ENCODE peak calls at places on chromosome 10, in ten cellular contexts. N, C, E, K, Z, V, P, D, A and O are unnamed samples.
A peak's percentile ranks its signal among the peaks of the same experiment; 100 is the strongest.

GRCh38 chr10:105024184-105024583 is 383.1 kb downstream of the SORCS3 start:
- DNase-seq in A (no peak), D (no peak), N (no peak), P (no peak), C (no peak), K (no peak), V (no peak), Z (no peak), E (no peak), O (no peak)

GRCh38 chr10:76397210-76397881 is 965.9 kb downstream of the LRMDA start:
- DNase-seq in D (no peak), P (no peak), N (no peak), K (no peak), V (no peak), A (no peak), Z (peak; percentile 7), C (no peak), E (peak; percentile 48), O (peak; percentile 25)

GRCh38 chr10:62632071-62632809 is 172.3 kb upstream of the ADO start:
- DNase-seq in K (no peak), D (no peak), P (peak; percentile 30), V (no peak), Z (peak; percentile 76), A (no peak), C (no peak), E (peak; percentile 24), N (peak; percentile 76), O (no peak)

GRCh38 chr10:116848032-116848911 is 1.0 kb upstream of the ENO4 start:
- DNase-seq in Z (no peak), K (no peak), C (peak; percentile 62), D (no peak), P (no peak), V (peak; percentile 15), E (no peak), A (peak; percentile 36), N (peak; percentile 48), O (no peak)

GRCh38 chr10:89158446-89158845 is 48.7 kb downstream of the CH25H start:
- DNase-seq in A (no peak), D (no peak), K (no peak), Z (no peak), E (no peak), V (peak; percentile 26), N (no peak), P (no peak), C (peak; percentile 44), O (peak; percentile 70)

GRCh38 chr10:132689721-132690360 is 96.1 kb downstream of the NKX6-2 start:
- DNase-seq in P (no peak), N (no peak), C (no peak), D (no peak), V (no peak), A (no peak), Z (no peak), E (no peak), K (no peak), O (no peak)

GRCh38 chr10:79070611-79071534 is 2.1 kb downstream of the ZMIZ1 start:
- DNase-seq in E (peak; percentile 89), Z (peak; percentile 88), C (peak; percentile 84), P (peak; percentile 15), V (peak; percentile 78), A (peak; percentile 78), N (peak; percentile 52), K (no peak), D (no peak), O (peak; percentile 82)

GRCh38 chr10:117373848-117374505 is 1.3 kb downstream of the PDZD8 start:
- DNase-seq in Z (peak; percentile 29), N (peak; percentile 51), C (peak; percentile 59), E (peak; percentile 57), V (peak; percentile 38), K (no peak), D (no peak), P (no peak), A (peak; percentile 44), O (peak; percentile 56)

GRCh38 chr10:30155401-30155800 is 96.0 kb upstream of the JCAD start:
- DNase-seq in Z (peak; percentile 18), C (peak; percentile 10), P (no peak), N (no peak), K (no peak), A (no peak), E (no peak), V (no peak), D (no peak), O (no peak)

GRCh38 chr10:107966817-107967216 is 802.3 kb upstream of the SORCS1 start:
- DNase-seq in V (peak; percentile 9), P (no peak), K (no peak), E (no peak), N (no peak), Z (no peak), A (no peak), C (no peak), D (no peak), O (peak; percentile 12)

GRCh38 chr10:100146875-100147665 is 38.8 kb downstream of the ERLIN1 start:
- DNase-seq in C (peak; percentile 11), Z (no peak), E (no peak), K (no peak), A (no peak), P (no peak), N (no peak), D (no peak), V (no peak), O (peak; percentile 29)